ENCODE peak calls at places on chromosomes 11 and 22, in nine cellular contexts. V, H, X, D, I, T, Z, E and W are unnamed samples.

GRCh38 chr22:19052941-19053551 is 69.2 kb downstream of the DGCR2 start:
- DNase-seq in V (no peak), H (no peak), X (no peak), D (no peak), I (peak; percentile 4), T (no peak), Z (peak; percentile 23), E (no peak), W (no peak)

GRCh38 chr11:70495351-70496310 is 97.3 kb downstream of the CTTN start:
- DNase-seq in V (peak; percentile 36), H (no peak), X (no peak), D (no peak), I (no peak), T (no peak), Z (peak; percentile 47), E (no peak), W (no peak)

GRCh38 chr11:17760102-17761029 is 25.8 kb downstream of the KCNC1 start:
- DNase-seq in V (no peak), H (peak; percentile 54), X (peak; percentile 50), D (no peak), I (no peak), T (peak; percentile 41), Z (no peak), E (peak; percentile 22), W (peak; percentile 67)

GRCh38 chr22:43155789-43156188 is 4.4 kb downstream of the TSPO start:
- DNase-seq in V (no peak), H (no peak), X (peak; percentile 35), D (no peak), I (no peak), T (no peak), Z (no peak), E (no peak), W (peak; percentile 72)

GRCh38 chr11:74090701-74091100 is 80.1 kb downstream of the C2CD3 start:
- DNase-seq in V (no peak), H (no peak), X (peak; percentile 25), D (no peak), I (no peak), T (no peak), Z (no peak), E (peak; percentile 33), W (no peak)

GRCh38 chr22:44249376-44250147 is 63.2 kb downstream of the SHISAL1 start:
- DNase-seq in V (no peak), H (no peak), X (no peak), D (no peak), I (no peak), T (no peak), Z (no peak), E (no peak), W (no peak)

GRCh38 chr22:35914665-35915476 is 113.8 kb downstream of the RBFOX2 start:
- DNase-seq in V (peak; percentile 56), H (peak; percentile 40), X (peak; percentile 91), D (peak; percentile 75), I (peak; percentile 63), T (peak; percentile 94), Z (peak; percentile 76), E (peak; percentile 90), W (peak; percentile 86)

GRCh38 chr11:64876226-64876750 is 2.1 kb downstream of the EHD1 start:
- DNase-seq in V (no peak), H (no peak), X (no peak), D (no peak), I (no peak), T (no peak), Z (no peak), E (no peak), W (no peak)

GRCh38 chr11:33452806-33453205 is 195.6 kb downstream of the HIPK3 start:
- DNase-seq in V (no peak), H (no peak), X (peak; percentile 90), D (peak; percentile 65), I (no peak), T (peak; percentile 62), Z (no peak), E (peak; percentile 96), W (peak; percentile 81)

GRCh38 chr11:134556186-134556585 is 144.1 kb upstream of the B3GAT1 start:
- DNase-seq in V (no peak), H (no peak), X (no peak), D (no peak), I (no peak), T (no peak), Z (no peak), E (no peak), W (no peak)

GRCh38 chr11:18727499-18728236 is 1.7 kb upstream of the IGSF22 start:
- DNase-seq in V (no peak), H (peak; percentile 28), X (peak; percentile 29), D (no peak), I (no peak), T (no peak), Z (no peak), E (peak; percentile 8), W (peak; percentile 60)

GRCh38 chr11:77154381-77155081 is 26.5 kb downstream of the MYO7A start:
- DNase-seq in V (no peak), H (no peak), X (no peak), D (no peak), I (no peak), T (no peak), Z (no peak), E (no peak), W (no peak)

GRCh38 chr11:116471608-116472007 is 301.2 kb downstream of the BUD13 start:
- DNase-seq in V (no peak), H (no peak), X (peak; percentile 1), D (no peak), I (no peak), T (no peak), Z (no peak), E (peak; percentile 65), W (no peak)

GRCh38 chr22:50576806-50577696 is 1.2 kb downstream of the CPT1B start:
- DNase-seq in V (no peak), H (no peak), X (no peak), D (no peak), I (no peak), T (no peak), Z (peak; percentile 32), E (no peak), W (no peak)

GRCh38 chr22:26846645-26847044 is 189.3 kb downstream of the MIAT start:
- DNase-seq in V (no peak), H (no peak), X (no peak), D (no peak), I (no peak), T (no peak), Z (no peak), E (peak; percentile 91), W (no peak)

GRCh38 chr11:73538381-73538872 is 59.5 kb downstream of the FAM168A start:
- DNase-seq in V (no peak), H (peak; percentile 74), X (no peak), D (no peak), I (no peak), T (no peak), Z (no peak), E (peak; percentile 27), W (no peak)

GRCh38 chr22:42685941-42686666 is 34.6 kb downstream of the A4GALT start:
- DNase-seq in V (no peak), H (no peak), X (no peak), D (no peak), I (no peak), T (no peak), Z (peak; percentile 90), E (no peak), W (peak; percentile 64)

GRCh38 chr11:123360267-123360936 is 69.7 kb upstream of the GRAMD1B start:
- DNase-seq in V (no peak), H (no peak), X (no peak), D (no peak), I (no peak), T (no peak), Z (no peak), E (no peak), W (no peak)

GRCh38 chr11:123364145-123364544 is 65.9 kb upstream of the GRAMD1B start:
- DNase-seq in V (no peak), H (no peak), X (no peak), D (no peak), I (no peak), T (no peak), Z (no peak), E (no peak), W (no peak)

GRCh38 chr11:123365955-123366354 is 64.1 kb upstream of the GRAMD1B start:
- DNase-seq in V (no peak), H (no peak), X (no peak), D (no peak), I (no peak), T (no peak), Z (no peak), E (no peak), W (no peak)

GRCh38 chr11:123362941-123363340 is 67.1 kb upstream of the GRAMD1B start:
- DNase-seq in V (no peak), H (no peak), X (no peak), D (no peak), I (no peak), T (no peak), Z (no peak), E (no peak), W (no peak)

GRCh38 chr11:123363556-123363955 is 66.5 kb upstream of the GRAMD1B start:
- DNase-seq in V (no peak), H (no peak), X (no peak), D (no peak), I (no peak), T (no peak), Z (no peak), E (no peak), W (no peak)
- H3K4me3 ChIP-seq in V (no peak overlapping the region), H (no peak overlapping the region), X (no peak overlapping the region), D (no peak overlapping the region), I (no peak overlapping the region), T (no peak overlapping the region), Z (no peak overlapping the region), E (no peak overlapping the region), W (no peak overlapping the region)

GRCh38 chr22:20957691-20958440 is 9.2 kb upstream of the AIFM3 start:
- DNase-seq in V (no peak), H (no peak), X (peak; percentile 31), D (no peak), I (peak; percentile 54), T (peak; percentile 57), Z (no peak), E (peak; percentile 8), W (no peak)
- H3K4me3 ChIP-seq in V (peak overlapping the region; percentile 65), H (no peak overlapping the region), X (peak overlapping the region; percentile 68), D (peak overlapping the region; percentile 70), I (peak overlapping the region; percentile 48), T (peak overlapping the region; percentile 84), Z (peak overlapping the region; percentile 64), E (peak overlapping the region; percentile 60), W (peak overlapping the region; percentile 65)

DNA sequence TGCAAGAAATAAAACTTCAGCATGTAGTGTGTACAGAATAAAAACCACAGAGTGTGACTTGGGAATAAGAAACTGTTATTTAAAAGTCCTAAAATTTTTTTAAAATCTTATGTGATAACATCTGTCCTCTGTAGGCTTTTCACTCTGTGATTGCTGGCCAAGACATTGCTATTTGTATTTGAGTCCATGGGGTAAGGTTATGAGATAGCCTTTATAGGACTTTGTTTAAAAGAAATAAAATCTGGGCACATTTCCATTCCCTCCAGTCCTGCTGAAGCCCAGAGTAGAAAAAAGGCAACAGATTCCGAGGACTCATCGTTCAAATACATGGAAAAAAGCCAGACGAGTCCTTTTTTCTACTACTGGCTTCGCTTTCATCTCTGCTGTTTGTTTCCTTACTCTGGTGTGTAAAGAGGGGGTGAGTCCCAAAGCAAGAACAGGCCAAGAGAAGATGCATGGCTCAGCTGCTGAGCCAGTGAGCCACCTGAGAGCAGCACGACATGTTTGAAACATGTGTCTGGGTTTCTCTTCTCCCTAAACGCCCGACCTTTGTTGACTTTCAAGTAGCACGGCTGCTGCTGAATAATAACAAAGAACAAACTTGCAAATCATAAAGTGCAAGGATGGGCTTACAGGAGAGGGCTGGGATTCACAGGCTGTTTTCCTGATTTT is 195.0 kb upstream of the RAG2 start:
- DNase-seq in V (no peak), H (no peak), X (no peak), D (no peak), I (no peak), T (no peak), Z (no peak), E (no peak), W (peak; percentile 1)
- H3K4me3 ChIP-seq in V (no peak overlapping the region), H (no peak overlapping the region), X (no peak overlapping the region), D (no peak overlapping the region), I (no peak overlapping the region), T (no peak overlapping the region), Z (no peak overlapping the region), E (peak overlapping the region; percentile 16), W (peak overlapping the region; percentile 19)

GRCh38 chr11:67374571-67375276 is 1.3 kb upstream of the CLCF1 start:
- DNase-seq in V (no peak), H (no peak), X (peak; percentile 51), D (no peak), I (no peak), T (peak; percentile 82), Z (no peak), E (peak; percentile 44), W (no peak)
- H3K4me3 ChIP-seq in V (peak overlapping the region; percentile 75), H (no peak overlapping the region), X (peak overlapping the region; percentile 58), D (peak overlapping the region; percentile 67), I (no peak overlapping the region), T (peak overlapping the region; percentile 87), Z (peak overlapping the region; percentile 70), E (peak overlapping the region; percentile 35), W (peak overlapping the region; percentile 67)